ENCODE peak calls at places on chromosomes 4 and X, in nine cellular contexts. One of them, this sample, is unnamed.
A peak's percentile ranks its signal among the peaks of the same experiment; 100 is the strongest.

GRCh38 chrX:139720136-139720535 is 12.2 kb upstream of the MCF2 start:
- DNase-seq in pancreas: no peak
- DNase-seq in colonic mucosa: no peak
- DNase-seq in endothelial cell: peak; percentile 4
- DNase-seq in esophagus squamous epithelium: no peak
- DNase-seq in tibial artery: no peak
- DNase-seq in astrocyte of the spinal cord: peak; percentile 23
- DNase-seq in GM13977: no peak
- DNase-seq in kidney epithelial cell: peak; percentile 47
- DNase-seq in this sample: peak; percentile 19

GRCh38 chrX:40849906-40850672 is 114.7 kb upstream of the MED14 start:
- DNase-seq in pancreas: no peak
- DNase-seq in tibial artery: no peak
- DNase-seq in astrocyte of the spinal cord: peak; percentile 14
- DNase-seq in colonic mucosa: no peak
- DNase-seq in esophagus squamous epithelium: no peak
- DNase-seq in kidney epithelial cell: no peak
- DNase-seq in endothelial cell: no peak
- DNase-seq in GM13977: no peak
- DNase-seq in this sample: no peak

GRCh38 chr4:168995537-168996295 is 14.3 kb downstream of the CBR4 start:
- DNase-seq in esophagus squamous epithelium: no peak
- DNase-seq in astrocyte of the spinal cord: peak; percentile 17
- DNase-seq in kidney epithelial cell: no peak
- DNase-seq in colonic mucosa: no peak
- DNase-seq in GM13977: no peak
- DNase-seq in pancreas: no peak
- DNase-seq in tibial artery: no peak
- DNase-seq in endothelial cell: no peak
- DNase-seq in this sample: no peak

GRCh38 chr4:27215421-27215820 is 354.8 kb downstream of the STIM2 start:
- DNase-seq in tibial artery: no peak
- DNase-seq in GM13977: no peak
- DNase-seq in colonic mucosa: no peak
- DNase-seq in pancreas: no peak
- DNase-seq in astrocyte of the spinal cord: no peak
- DNase-seq in esophagus squamous epithelium: no peak
- DNase-seq in kidney epithelial cell: no peak
- DNase-seq in endothelial cell: no peak
- DNase-seq in this sample: no peak

GRCh38 chrX:70176938-70177533 is at the start of gene DGAT2L6:
- DNase-seq in tibial artery: no peak
- DNase-seq in kidney epithelial cell: no peak
- DNase-seq in pancreas: no peak
- DNase-seq in esophagus squamous epithelium: no peak
- DNase-seq in GM13977: peak; percentile 26
- DNase-seq in endothelial cell: no peak
- DNase-seq in colonic mucosa: no peak
- DNase-seq in astrocyte of the spinal cord: no peak
- DNase-seq in this sample: no peak

GRCh38 chrX:17818729-17819128 is 42.4 kb downstream of the RAI2 start:
- DNase-seq in astrocyte of the spinal cord: no peak
- DNase-seq in pancreas: no peak
- DNase-seq in colonic mucosa: no peak
- DNase-seq in esophagus squamous epithelium: no peak
- DNase-seq in tibial artery: no peak
- DNase-seq in kidney epithelial cell: no peak
- DNase-seq in GM13977: no peak
- DNase-seq in endothelial cell: no peak
- DNase-seq in this sample: no peak

GRCh38 chr4:985123-985830 is 1.6 kb upstream of the IDUA start:
- DNase-seq in astrocyte of the spinal cord: no peak
- DNase-seq in esophagus squamous epithelium: no peak
- DNase-seq in endothelial cell: peak; percentile 67
- DNase-seq in tibial artery: no peak
- DNase-seq in GM13977: peak; percentile 90
- DNase-seq in colonic mucosa: peak; percentile 89
- DNase-seq in kidney epithelial cell: no peak
- DNase-seq in pancreas: peak; percentile 81
- DNase-seq in this sample: no peak

GRCh38 chrX:41332005-41332404 is 2.0 kb upstream of the DDX3X start:
- DNase-seq in esophagus squamous epithelium: no peak
- DNase-seq in GM13977: no peak
- DNase-seq in kidney epithelial cell: no peak
- DNase-seq in pancreas: no peak
- DNase-seq in tibial artery: no peak
- DNase-seq in endothelial cell: no peak
- DNase-seq in colonic mucosa: no peak
- DNase-seq in astrocyte of the spinal cord: no peak
- DNase-seq in this sample: no peak

GRCh38 chr4:96097693-96098092 is 257.8 kb downstream of the PDHA2 start:
- DNase-seq in endothelial cell: no peak
- DNase-seq in astrocyte of the spinal cord: no peak
- DNase-seq in pancreas: no peak
- DNase-seq in GM13977: no peak
- DNase-seq in kidney epithelial cell: no peak
- DNase-seq in colonic mucosa: no peak
- DNase-seq in tibial artery: no peak
- DNase-seq in esophagus squamous epithelium: no peak
- DNase-seq in this sample: no peak

GRCh38 chr4:21948347-21949072 is at the start of gene KCNIP4:
- DNase-seq in tibial artery: no peak
- DNase-seq in kidney epithelial cell: no peak
- DNase-seq in GM13977: no peak
- DNase-seq in esophagus squamous epithelium: no peak
- DNase-seq in colonic mucosa: no peak
- DNase-seq in pancreas: no peak
- DNase-seq in endothelial cell: peak; percentile 62
- DNase-seq in astrocyte of the spinal cord: peak; percentile 27
- DNase-seq in this sample: no peak

GRCh38 chrX:124228849-124229248 is 103.6 kb upstream of the TEX13D start:
- DNase-seq in endothelial cell: no peak
- DNase-seq in colonic mucosa: no peak
- DNase-seq in pancreas: no peak
- DNase-seq in tibial artery: no peak
- DNase-seq in GM13977: no peak
- DNase-seq in astrocyte of the spinal cord: no peak
- DNase-seq in kidney epithelial cell: no peak
- DNase-seq in esophagus squamous epithelium: no peak
- DNase-seq in this sample: no peak

GRCh38 chr4:2741626-2742025 is 14.5 kb downstream of the TNIP2 start:
- DNase-seq in endothelial cell: no peak
- DNase-seq in pancreas: no peak
- DNase-seq in kidney epithelial cell: no peak
- DNase-seq in esophagus squamous epithelium: no peak
- DNase-seq in colonic mucosa: no peak
- DNase-seq in astrocyte of the spinal cord: peak; percentile 13
- DNase-seq in GM13977: no peak
- DNase-seq in tibial artery: no peak
- DNase-seq in this sample: no peak

GRCh38 chr4:118337954-118338353 is 14.8 kb downstream of the PRSS12 start:
- DNase-seq in kidney epithelial cell: no peak
- DNase-seq in endothelial cell: no peak
- DNase-seq in astrocyte of the spinal cord: no peak
- DNase-seq in esophagus squamous epithelium: no peak
- DNase-seq in colonic mucosa: no peak
- DNase-seq in tibial artery: no peak
- DNase-seq in pancreas: no peak
- DNase-seq in GM13977: no peak
- DNase-seq in this sample: no peak

GRCh38 chr4:173448103-173448502 is 49.2 kb upstream of the SCRG1 start:
- DNase-seq in colonic mucosa: no peak
- DNase-seq in GM13977: no peak
- DNase-seq in esophagus squamous epithelium: no peak
- DNase-seq in tibial artery: no peak
- DNase-seq in kidney epithelial cell: no peak
- DNase-seq in pancreas: no peak
- DNase-seq in endothelial cell: no peak
- DNase-seq in astrocyte of the spinal cord: no peak
- DNase-seq in this sample: no peak

GRCh38 chr4:99723555-99724450 is 66.2 kb upstream of the C4orf54 start:
- DNase-seq in kidney epithelial cell: peak; percentile 68
- DNase-seq in tibial artery: peak; percentile 83
- DNase-seq in GM13977: no peak
- DNase-seq in endothelial cell: no peak
- DNase-seq in pancreas: peak; percentile 88
- DNase-seq in colonic mucosa: peak; percentile 54
- DNase-seq in astrocyte of the spinal cord: peak; percentile 54
- DNase-seq in esophagus squamous epithelium: no peak
- DNase-seq in this sample: no peak

GRCh38 chr4:187965726-187966125 is 29.8 kb upstream of the ZFP42 start:
- DNase-seq in esophagus squamous epithelium: no peak
- DNase-seq in colonic mucosa: no peak
- DNase-seq in kidney epithelial cell: no peak
- DNase-seq in astrocyte of the spinal cord: no peak
- DNase-seq in tibial artery: no peak
- DNase-seq in pancreas: no peak
- DNase-seq in GM13977: no peak
- DNase-seq in endothelial cell: no peak
- DNase-seq in this sample: no peak

GRCh38 chr4:145132521-145133098 is 34.5 kb downstream of the ABCE1 start:
- DNase-seq in endothelial cell: no peak
- DNase-seq in pancreas: no peak
- DNase-seq in astrocyte of the spinal cord: peak; percentile 38
- DNase-seq in GM13977: peak; percentile 49
- DNase-seq in kidney epithelial cell: no peak
- DNase-seq in esophagus squamous epithelium: no peak
- DNase-seq in colonic mucosa: no peak
- DNase-seq in tibial artery: no peak
- DNase-seq in this sample: no peak

GRCh38 chrX:40247382-40247781 is 149.6 kb upstream of the BCOR start:
- DNase-seq in esophagus squamous epithelium: no peak
- DNase-seq in kidney epithelial cell: no peak
- DNase-seq in tibial artery: no peak
- DNase-seq in GM13977: no peak
- DNase-seq in endothelial cell: no peak
- DNase-seq in colonic mucosa: no peak
- DNase-seq in pancreas: no peak
- DNase-seq in astrocyte of the spinal cord: no peak
- DNase-seq in this sample: no peak

DNA sequence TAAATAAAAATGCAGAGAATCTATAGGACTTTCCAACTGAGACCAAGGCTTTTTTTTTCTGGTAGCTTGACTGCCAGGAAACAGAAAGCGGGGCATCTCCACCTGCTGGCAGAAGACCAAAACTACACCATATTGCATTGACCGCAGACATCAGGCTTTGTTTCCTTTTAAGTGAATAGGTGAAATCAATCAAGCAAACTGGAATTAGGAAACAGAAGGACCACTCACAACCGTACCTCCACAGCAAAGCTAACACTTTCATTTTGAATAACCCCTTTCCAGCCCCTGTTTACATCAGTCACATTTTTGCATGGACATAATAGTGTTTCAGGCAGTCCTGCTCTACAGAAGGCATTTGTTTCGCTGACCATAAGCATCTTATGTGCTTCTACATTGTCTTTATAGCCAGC is 218.2 kb downstream of the IDS start:
- DNase-seq in GM13977: peak; percentile 48
- DNase-seq in colonic mucosa: peak; percentile 25
- DNase-seq in esophagus squamous epithelium: no peak
- DNase-seq in endothelial cell: peak; percentile 38
- DNase-seq in tibial artery: no peak
- DNase-seq in kidney epithelial cell: no peak
- DNase-seq in astrocyte of the spinal cord: peak; percentile 56
- DNase-seq in pancreas: peak; percentile 23
- DNase-seq in this sample: no peak
- TF ChIP-seq CTCF in GM13977: peak; percentile 71
- TF ChIP-seq CTCF in colonic mucosa: peak; percentile 56
- TF ChIP-seq CTCF in esophagus squamous epithelium: peak; percentile 37
- TF ChIP-seq CTCF in endothelial cell: peak; percentile 61
- TF ChIP-seq CTCF in tibial artery: peak; percentile 37
- TF ChIP-seq CTCF in kidney epithelial cell: peak; percentile 76
- TF ChIP-seq CTCF in astrocyte of the spinal cord: peak; percentile 67
- TF ChIP-seq CTCF in pancreas: peak; percentile 54
- TF ChIP-seq CTCF in this sample: peak; percentile 49

DNA sequence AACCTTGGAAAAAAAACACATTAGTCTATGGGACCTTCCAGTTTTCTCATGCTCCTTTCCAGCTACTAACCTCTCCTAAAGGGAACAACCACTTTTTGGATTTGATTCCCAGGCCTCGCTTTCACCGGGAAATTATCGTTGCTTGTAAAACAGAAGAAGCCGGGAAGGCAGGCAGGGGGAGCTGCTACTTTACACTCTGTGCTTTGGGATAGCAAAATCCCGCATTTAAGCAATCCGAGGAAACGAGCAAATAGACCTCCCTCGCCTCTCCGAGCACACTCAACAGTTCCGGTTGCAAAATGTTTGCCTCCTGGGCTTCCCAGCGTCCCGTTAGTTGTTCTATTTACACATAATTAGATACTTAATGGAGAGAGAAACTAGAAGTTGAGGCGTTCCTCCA is 1.2 kb downstream of the CD38 start:
- DNase-seq in tibial artery: peak; percentile 75
- DNase-seq in colonic mucosa: peak; percentile 56
- DNase-seq in endothelial cell: peak; percentile 30
- DNase-seq in kidney epithelial cell: peak; percentile 9
- DNase-seq in astrocyte of the spinal cord: peak; percentile 51
- DNase-seq in pancreas: peak; percentile 25
- DNase-seq in GM13977: no peak
- DNase-seq in esophagus squamous epithelium: no peak
- DNase-seq in this sample: no peak
- TF ChIP-seq CTCF in tibial artery: no peak
- TF ChIP-seq CTCF in colonic mucosa: no peak
- TF ChIP-seq CTCF in endothelial cell: no peak
- TF ChIP-seq CTCF in kidney epithelial cell: peak; percentile 53
- TF ChIP-seq CTCF in astrocyte of the spinal cord: peak; percentile 55
- TF ChIP-seq CTCF in pancreas: no peak
- TF ChIP-seq CTCF in GM13977: no peak
- TF ChIP-seq CTCF in esophagus squamous epithelium: no peak
- TF ChIP-seq CTCF in this sample: peak; percentile 19

DNA sequence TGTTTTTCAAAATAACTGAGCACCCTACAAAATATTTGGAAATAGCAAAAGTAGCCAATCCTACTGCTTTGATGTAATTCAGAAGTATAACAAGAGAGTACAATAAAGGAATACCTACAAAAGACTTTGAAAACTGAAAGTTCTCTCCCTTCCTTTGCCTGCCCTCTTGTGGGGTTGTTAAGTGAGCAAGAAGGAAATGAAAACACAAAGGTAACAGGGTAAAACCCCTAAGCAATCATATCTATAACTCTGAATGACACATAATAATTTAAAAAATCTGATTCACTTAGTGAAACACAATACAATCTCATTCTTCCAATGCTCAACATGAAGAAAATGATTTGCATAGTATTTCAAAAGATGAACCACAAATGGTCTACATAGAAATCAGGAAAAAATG is 98.2 kb downstream of the FRYL start:
- DNase-seq in kidney epithelial cell: no peak
- DNase-seq in colonic mucosa: no peak
- DNase-seq in esophagus squamous epithelium: no peak
- DNase-seq in astrocyte of the spinal cord: peak; percentile 57
- DNase-seq in endothelial cell: no peak
- DNase-seq in pancreas: no peak
- DNase-seq in tibial artery: no peak
- DNase-seq in GM13977: peak; percentile 39
- DNase-seq in this sample: no peak
- TF ChIP-seq CTCF in kidney epithelial cell: peak; percentile 36
- TF ChIP-seq CTCF in colonic mucosa: peak; percentile 44
- TF ChIP-seq CTCF in esophagus squamous epithelium: no peak
- TF ChIP-seq CTCF in astrocyte of the spinal cord: peak; percentile 59
- TF ChIP-seq CTCF in endothelial cell: no peak
- TF ChIP-seq CTCF in pancreas: peak; percentile 17
- TF ChIP-seq CTCF in tibial artery: no peak
- TF ChIP-seq CTCF in GM13977: peak; percentile 42
- TF ChIP-seq CTCF in this sample: peak; percentile 39

GRCh38 chrX:31280580-31280979 is 208.7 kb upstream of the FTHL17 start:
- DNase-seq in pancreas: no peak
- DNase-seq in kidney epithelial cell: no peak
- DNase-seq in esophagus squamous epithelium: no peak
- DNase-seq in astrocyte of the spinal cord: no peak
- DNase-seq in colonic mucosa: no peak
- DNase-seq in endothelial cell: no peak
- DNase-seq in tibial artery: no peak
- DNase-seq in GM13977: no peak
- DNase-seq in this sample: no peak

GRCh38 chrX:31279359-31279758 is 207.5 kb upstream of the FTHL17 start:
- DNase-seq in endothelial cell: no peak
- DNase-seq in astrocyte of the spinal cord: no peak
- DNase-seq in kidney epithelial cell: no peak
- DNase-seq in pancreas: no peak
- DNase-seq in tibial artery: no peak
- DNase-seq in esophagus squamous epithelium: no peak
- DNase-seq in GM13977: no peak
- DNase-seq in colonic mucosa: no peak
- DNase-seq in this sample: no peak
- TF ChIP-seq CTCF in endothelial cell: no peak
- TF ChIP-seq CTCF in astrocyte of the spinal cord: peak; percentile 27
- TF ChIP-seq CTCF in kidney epithelial cell: peak; percentile 40
- TF ChIP-seq CTCF in pancreas: no peak
- TF ChIP-seq CTCF in tibial artery: no peak
- TF ChIP-seq CTCF in esophagus squamous epithelium: no peak
- TF ChIP-seq CTCF in GM13977: peak; percentile 30
- TF ChIP-seq CTCF in colonic mucosa: no peak
- TF ChIP-seq CTCF in this sample: no peak